ENCODE peak calls at places on chromosome 12, in nine cellular contexts. One of them, this sample, is unnamed.

GRCh38 chr12:131941987-131942341 is 7.8 kb upstream of the EP400 start:
- DNase-seq in activated CD4-positive, alpha-beta T cell treated with anti-CD3 and anti-CD28 coated beads, Interleukin-2, amount 10 ng/mL, durations not matched to agents 7 days and 5 days: no peak
- DNase-seq in HS-5: no peak
- DNase-seq in fibroblast of pulmonary artery: no peak
- DNase-seq in erythroblast: no peak
- DNase-seq in HFFc6: no peak
- DNase-seq in osteocyte: no peak
- DNase-seq in stimulated activated CD4-positive, alpha-beta T cell treated with anti-CD3 and anti-CD28 coated beads, Interleukin-1b, Interleukin-23, amount 100 ng/mL, for 24 hours: no peak
- DNase-seq in heart right ventricle: no peak
- DNase-seq in this sample: no peak

GRCh38 chr12:16389594-16389993 is 42.1 kb downstream of the MGST1 start:
- DNase-seq in erythroblast: no peak
- DNase-seq in osteocyte: no peak
- DNase-seq in HFFc6: peak
- DNase-seq in HS-5: peak
- DNase-seq in fibroblast of pulmonary artery: peak
- DNase-seq in stimulated activated CD4-positive, alpha-beta T cell treated with anti-CD3 and anti-CD28 coated beads, Interleukin-1b, Interleukin-23, amount 100 ng/mL, for 24 hours: no peak
- DNase-seq in activated CD4-positive, alpha-beta T cell treated with anti-CD3 and anti-CD28 coated beads, Interleukin-2, amount 10 ng/mL, durations not matched to agents 7 days and 5 days: no peak
- DNase-seq in heart right ventricle: no peak
- DNase-seq in this sample: no peak

GRCh38 chr12:97557116-97557515 is 94.5 kb downstream of the RMST start:
- DNase-seq in activated CD4-positive, alpha-beta T cell treated with anti-CD3 and anti-CD28 coated beads, Interleukin-2, amount 10 ng/mL, durations not matched to agents 7 days and 5 days: no peak
- DNase-seq in osteocyte: no peak
- DNase-seq in stimulated activated CD4-positive, alpha-beta T cell treated with anti-CD3 and anti-CD28 coated beads, Interleukin-1b, Interleukin-23, amount 100 ng/mL, for 24 hours: no peak
- DNase-seq in fibroblast of pulmonary artery: no peak
- DNase-seq in erythroblast: no peak
- DNase-seq in HS-5: no peak
- DNase-seq in heart right ventricle: no peak
- DNase-seq in HFFc6: no peak
- DNase-seq in this sample: no peak

GRCh38 chr12:122937622-122938091 is 28.6 kb downstream of the ABCB9 start:
- DNase-seq in HFFc6: no peak
- DNase-seq in fibroblast of pulmonary artery: no peak
- DNase-seq in osteocyte: no peak
- DNase-seq in HS-5: no peak
- DNase-seq in heart right ventricle: no peak
- DNase-seq in stimulated activated CD4-positive, alpha-beta T cell treated with anti-CD3 and anti-CD28 coated beads, Interleukin-1b, Interleukin-23, amount 100 ng/mL, for 24 hours: no peak
- DNase-seq in activated CD4-positive, alpha-beta T cell treated with anti-CD3 and anti-CD28 coated beads, Interleukin-2, amount 10 ng/mL, durations not matched to agents 7 days and 5 days: no peak
- DNase-seq in erythroblast: no peak
- DNase-seq in this sample: no peak

GRCh38 chr12:133023566-133023965 is 13.7 kb upstream of the ZNF84 start:
- DNase-seq in osteocyte: no peak
- DNase-seq in erythroblast: no peak
- DNase-seq in fibroblast of pulmonary artery: peak
- DNase-seq in activated CD4-positive, alpha-beta T cell treated with anti-CD3 and anti-CD28 coated beads, Interleukin-2, amount 10 ng/mL, durations not matched to agents 7 days and 5 days: no peak
- DNase-seq in heart right ventricle: no peak
- DNase-seq in HS-5: no peak
- DNase-seq in stimulated activated CD4-positive, alpha-beta T cell treated with anti-CD3 and anti-CD28 coated beads, Interleukin-1b, Interleukin-23, amount 100 ng/mL, for 24 hours: no peak
- DNase-seq in HFFc6: no peak
- DNase-seq in this sample: no peak

GRCh38 chr12:1845427-1845826 is 25.1 kb downstream of the LRTM2 start:
- DNase-seq in activated CD4-positive, alpha-beta T cell treated with anti-CD3 and anti-CD28 coated beads, Interleukin-2, amount 10 ng/mL, durations not matched to agents 7 days and 5 days: no peak
- DNase-seq in osteocyte: no peak
- DNase-seq in heart right ventricle: no peak
- DNase-seq in fibroblast of pulmonary artery: no peak
- DNase-seq in erythroblast: no peak
- DNase-seq in HFFc6: no peak
- DNase-seq in HS-5: no peak
- DNase-seq in stimulated activated CD4-positive, alpha-beta T cell treated with anti-CD3 and anti-CD28 coated beads, Interleukin-1b, Interleukin-23, amount 100 ng/mL, for 24 hours: no peak
- DNase-seq in this sample: no peak

GRCh38 chr12:6554168-6554989 is 1.5 kb downstream of the IFFO1 start:
- DNase-seq in HFFc6: peak
- DNase-seq in activated CD4-positive, alpha-beta T cell treated with anti-CD3 and anti-CD28 coated beads, Interleukin-2, amount 10 ng/mL, durations not matched to agents 7 days and 5 days: peak
- DNase-seq in stimulated activated CD4-positive, alpha-beta T cell treated with anti-CD3 and anti-CD28 coated beads, Interleukin-1b, Interleukin-23, amount 100 ng/mL, for 24 hours: no peak
- DNase-seq in erythroblast: peak
- DNase-seq in HS-5: no peak
- DNase-seq in osteocyte: peak
- DNase-seq in fibroblast of pulmonary artery: peak
- DNase-seq in heart right ventricle: peak
- DNase-seq in this sample: no peak

GRCh38 chr12:121731473-121731872 is 18.9 kb downstream of the TMEM120B start:
- DNase-seq in HS-5: no peak
- DNase-seq in heart right ventricle: no peak
- DNase-seq in fibroblast of pulmonary artery: no peak
- DNase-seq in erythroblast: no peak
- DNase-seq in stimulated activated CD4-positive, alpha-beta T cell treated with anti-CD3 and anti-CD28 coated beads, Interleukin-1b, Interleukin-23, amount 100 ng/mL, for 24 hours: no peak
- DNase-seq in osteocyte: no peak
- DNase-seq in activated CD4-positive, alpha-beta T cell treated with anti-CD3 and anti-CD28 coated beads, Interleukin-2, amount 10 ng/mL, durations not matched to agents 7 days and 5 days: no peak
- DNase-seq in HFFc6: no peak
- DNase-seq in this sample: no peak

GRCh38 chr12:89179983-89180382 is 172.3 kb downstream of the DUSP6 start:
- DNase-seq in HFFc6: peak
- DNase-seq in activated CD4-positive, alpha-beta T cell treated with anti-CD3 and anti-CD28 coated beads, Interleukin-2, amount 10 ng/mL, durations not matched to agents 7 days and 5 days: no peak
- DNase-seq in osteocyte: no peak
- DNase-seq in heart right ventricle: peak
- DNase-seq in fibroblast of pulmonary artery: peak
- DNase-seq in HS-5: peak
- DNase-seq in erythroblast: peak
- DNase-seq in stimulated activated CD4-positive, alpha-beta T cell treated with anti-CD3 and anti-CD28 coated beads, Interleukin-1b, Interleukin-23, amount 100 ng/mL, for 24 hours: no peak
- DNase-seq in this sample: peak

GRCh38 chr12:87363497-87364084 is 665.6 kb downstream of the C12orf50 start:
- DNase-seq in stimulated activated CD4-positive, alpha-beta T cell treated with anti-CD3 and anti-CD28 coated beads, Interleukin-1b, Interleukin-23, amount 100 ng/mL, for 24 hours: no peak
- DNase-seq in erythroblast: no peak
- DNase-seq in HFFc6: no peak
- DNase-seq in heart right ventricle: no peak
- DNase-seq in HS-5: no peak
- DNase-seq in activated CD4-positive, alpha-beta T cell treated with anti-CD3 and anti-CD28 coated beads, Interleukin-2, amount 10 ng/mL, durations not matched to agents 7 days and 5 days: no peak
- DNase-seq in osteocyte: no peak
- DNase-seq in fibroblast of pulmonary artery: no peak
- DNase-seq in this sample: no peak

GRCh38 chr12:21788089-21788983 is 13.8 kb upstream of the KCNJ8 start:
- DNase-seq in osteocyte: no peak
- DNase-seq in HFFc6: no peak
- DNase-seq in erythroblast: no peak
- DNase-seq in stimulated activated CD4-positive, alpha-beta T cell treated with anti-CD3 and anti-CD28 coated beads, Interleukin-1b, Interleukin-23, amount 100 ng/mL, for 24 hours: no peak
- DNase-seq in heart right ventricle: no peak
- DNase-seq in activated CD4-positive, alpha-beta T cell treated with anti-CD3 and anti-CD28 coated beads, Interleukin-2, amount 10 ng/mL, durations not matched to agents 7 days and 5 days: no peak
- DNase-seq in fibroblast of pulmonary artery: no peak
- DNase-seq in HS-5: no peak
- DNase-seq in this sample: no peak

GRCh38 chr12:111068281-111068680 is 147.9 kb upstream of the MYL2 start:
- DNase-seq in activated CD4-positive, alpha-beta T cell treated with anti-CD3 and anti-CD28 coated beads, Interleukin-2, amount 10 ng/mL, durations not matched to agents 7 days and 5 days: peak
- DNase-seq in HFFc6: no peak
- DNase-seq in stimulated activated CD4-positive, alpha-beta T cell treated with anti-CD3 and anti-CD28 coated beads, Interleukin-1b, Interleukin-23, amount 100 ng/mL, for 24 hours: no peak
- DNase-seq in fibroblast of pulmonary artery: no peak
- DNase-seq in erythroblast: no peak
- DNase-seq in HS-5: no peak
- DNase-seq in osteocyte: no peak
- DNase-seq in heart right ventricle: no peak
- DNase-seq in this sample: no peak

GRCh38 chr12:3672113-3672509 is 80.8 kb downstream of the CRACR2A start:
- DNase-seq in erythroblast: no peak
- DNase-seq in fibroblast of pulmonary artery: no peak
- DNase-seq in osteocyte: no peak
- DNase-seq in heart right ventricle: no peak
- DNase-seq in activated CD4-positive, alpha-beta T cell treated with anti-CD3 and anti-CD28 coated beads, Interleukin-2, amount 10 ng/mL, durations not matched to agents 7 days and 5 days: no peak
- DNase-seq in stimulated activated CD4-positive, alpha-beta T cell treated with anti-CD3 and anti-CD28 coated beads, Interleukin-1b, Interleukin-23, amount 100 ng/mL, for 24 hours: no peak
- DNase-seq in HS-5: no peak
- DNase-seq in HFFc6: no peak
- DNase-seq in this sample: no peak

GRCh38 chr12:57846285-57846576 is 298 bp downstream of the CTDSP2 start:
- DNase-seq in HFFc6: no peak
- DNase-seq in heart right ventricle: no peak
- DNase-seq in osteocyte: no peak
- DNase-seq in HS-5: no peak
- DNase-seq in fibroblast of pulmonary artery: no peak
- DNase-seq in activated CD4-positive, alpha-beta T cell treated with anti-CD3 and anti-CD28 coated beads, Interleukin-2, amount 10 ng/mL, durations not matched to agents 7 days and 5 days: no peak
- DNase-seq in stimulated activated CD4-positive, alpha-beta T cell treated with anti-CD3 and anti-CD28 coated beads, Interleukin-1b, Interleukin-23, amount 100 ng/mL, for 24 hours: no peak
- DNase-seq in erythroblast: no peak
- DNase-seq in this sample: no peak

GRCh38 chr12:69948874-69949273 is 123.8 kb downstream of the MYRFL start:
- DNase-seq in osteocyte: no peak
- DNase-seq in erythroblast: no peak
- DNase-seq in activated CD4-positive, alpha-beta T cell treated with anti-CD3 and anti-CD28 coated beads, Interleukin-2, amount 10 ng/mL, durations not matched to agents 7 days and 5 days: no peak
- DNase-seq in stimulated activated CD4-positive, alpha-beta T cell treated with anti-CD3 and anti-CD28 coated beads, Interleukin-1b, Interleukin-23, amount 100 ng/mL, for 24 hours: no peak
- DNase-seq in fibroblast of pulmonary artery: no peak
- DNase-seq in heart right ventricle: no peak
- DNase-seq in HS-5: no peak
- DNase-seq in HFFc6: no peak
- DNase-seq in this sample: no peak

GRCh38 chr12:108468149-108468968 is 46.7 kb upstream of the FICD start:
- DNase-seq in fibroblast of pulmonary artery: peak
- DNase-seq in erythroblast: peak
- DNase-seq in osteocyte: no peak
- DNase-seq in activated CD4-positive, alpha-beta T cell treated with anti-CD3 and anti-CD28 coated beads, Interleukin-2, amount 10 ng/mL, durations not matched to agents 7 days and 5 days: peak
- DNase-seq in HS-5: no peak
- DNase-seq in heart right ventricle: peak
- DNase-seq in stimulated activated CD4-positive, alpha-beta T cell treated with anti-CD3 and anti-CD28 coated beads, Interleukin-1b, Interleukin-23, amount 100 ng/mL, for 24 hours: no peak
- DNase-seq in HFFc6: peak
- DNase-seq in this sample: no peak

GRCh38 chr12:53180931-53181645 is 363 bp upstream of the CSAD start:
- DNase-seq in erythroblast: peak
- DNase-seq in HS-5: peak
- DNase-seq in osteocyte: peak
- DNase-seq in HFFc6: peak
- DNase-seq in activated CD4-positive, alpha-beta T cell treated with anti-CD3 and anti-CD28 coated beads, Interleukin-2, amount 10 ng/mL, durations not matched to agents 7 days and 5 days: no peak
- DNase-seq in heart right ventricle: peak
- DNase-seq in fibroblast of pulmonary artery: peak
- DNase-seq in stimulated activated CD4-positive, alpha-beta T cell treated with anti-CD3 and anti-CD28 coated beads, Interleukin-1b, Interleukin-23, amount 100 ng/mL, for 24 hours: peak
- DNase-seq in this sample: no peak

GRCh38 chr12:51368640-51369517 is 22.3 kb downstream of the GALNT6 start:
- DNase-seq in osteocyte: no peak
- DNase-seq in activated CD4-positive, alpha-beta T cell treated with anti-CD3 and anti-CD28 coated beads, Interleukin-2, amount 10 ng/mL, durations not matched to agents 7 days and 5 days: peak
- DNase-seq in erythroblast: peak
- DNase-seq in fibroblast of pulmonary artery: peak
- DNase-seq in stimulated activated CD4-positive, alpha-beta T cell treated with anti-CD3 and anti-CD28 coated beads, Interleukin-1b, Interleukin-23, amount 100 ng/mL, for 24 hours: peak
- DNase-seq in heart right ventricle: peak
- DNase-seq in HFFc6: no peak
- DNase-seq in HS-5: no peak
- DNase-seq in this sample: no peak

GRCh38 chr12:132163911-132164288 is 19.6 kb downstream of the NOC4L start:
- DNase-seq in stimulated activated CD4-positive, alpha-beta T cell treated with anti-CD3 and anti-CD28 coated beads, Interleukin-1b, Interleukin-23, amount 100 ng/mL, for 24 hours: no peak
- DNase-seq in fibroblast of pulmonary artery: no peak
- DNase-seq in heart right ventricle: no peak
- DNase-seq in osteocyte: no peak
- DNase-seq in HS-5: no peak
- DNase-seq in activated CD4-positive, alpha-beta T cell treated with anti-CD3 and anti-CD28 coated beads, Interleukin-2, amount 10 ng/mL, durations not matched to agents 7 days and 5 days: no peak
- DNase-seq in erythroblast: no peak
- DNase-seq in HFFc6: no peak
- DNase-seq in this sample: no peak

GRCh38 chr12:114306646-114307045 is 99.3 kb downstream of the TBX5 start:
- DNase-seq in osteocyte: no peak
- DNase-seq in HFFc6: peak
- DNase-seq in stimulated activated CD4-positive, alpha-beta T cell treated with anti-CD3 and anti-CD28 coated beads, Interleukin-1b, Interleukin-23, amount 100 ng/mL, for 24 hours: no peak
- DNase-seq in erythroblast: no peak
- DNase-seq in fibroblast of pulmonary artery: peak
- DNase-seq in heart right ventricle: no peak
- DNase-seq in activated CD4-positive, alpha-beta T cell treated with anti-CD3 and anti-CD28 coated beads, Interleukin-2, amount 10 ng/mL, durations not matched to agents 7 days and 5 days: no peak
- DNase-seq in HS-5: peak
- DNase-seq in this sample: no peak

GRCh38 chr12:89980236-89980635 is 271.6 kb upstream of the ATP2B1 start:
- DNase-seq in fibroblast of pulmonary artery: peak
- DNase-seq in osteocyte: no peak
- DNase-seq in HS-5: no peak
- DNase-seq in erythroblast: no peak
- DNase-seq in stimulated activated CD4-positive, alpha-beta T cell treated with anti-CD3 and anti-CD28 coated beads, Interleukin-1b, Interleukin-23, amount 100 ng/mL, for 24 hours: no peak
- DNase-seq in activated CD4-positive, alpha-beta T cell treated with anti-CD3 and anti-CD28 coated beads, Interleukin-2, amount 10 ng/mL, durations not matched to agents 7 days and 5 days: no peak
- DNase-seq in HFFc6: peak
- DNase-seq in heart right ventricle: peak
- DNase-seq in this sample: no peak

GRCh38 chr12:55899035-55899434 is 28.7 kb downstream of the PYM1 start:
- DNase-seq in fibroblast of pulmonary artery: peak
- DNase-seq in osteocyte: no peak
- DNase-seq in stimulated activated CD4-positive, alpha-beta T cell treated with anti-CD3 and anti-CD28 coated beads, Interleukin-1b, Interleukin-23, amount 100 ng/mL, for 24 hours: no peak
- DNase-seq in erythroblast: no peak
- DNase-seq in HFFc6: peak
- DNase-seq in activated CD4-positive, alpha-beta T cell treated with anti-CD3 and anti-CD28 coated beads, Interleukin-2, amount 10 ng/mL, durations not matched to agents 7 days and 5 days: no peak
- DNase-seq in HS-5: no peak
- DNase-seq in heart right ventricle: no peak
- DNase-seq in this sample: no peak

GRCh38 chr12:110149104-110149660 is 25.0 kb downstream of the IFT81 start:
- DNase-seq in activated CD4-positive, alpha-beta T cell treated with anti-CD3 and anti-CD28 coated beads, Interleukin-2, amount 10 ng/mL, durations not matched to agents 7 days and 5 days: peak
- DNase-seq in erythroblast: no peak
- DNase-seq in osteocyte: no peak
- DNase-seq in stimulated activated CD4-positive, alpha-beta T cell treated with anti-CD3 and anti-CD28 coated beads, Interleukin-1b, Interleukin-23, amount 100 ng/mL, for 24 hours: no peak
- DNase-seq in HS-5: no peak
- DNase-seq in heart right ventricle: no peak
- DNase-seq in fibroblast of pulmonary artery: no peak
- DNase-seq in HFFc6: no peak
- DNase-seq in this sample: no peak